ENCODE peak calls at places on chromosome 6, in nine cellular contexts. Z, Y, X, U, K, E, F, L and A are unnamed samples.

GRCh38 chr6:10976571-10976970 is 67.5 kb downstream of the ELOVL2 start:
- DNase-seq in Z (no peak), X (no peak), U (no peak), Y (no peak), L (no peak), K (no peak), F (no peak), E (no peak), A (no peak)

GRCh38 chr6:56684342-56685101 is 41.8 kb upstream of the DST start:
- DNase-seq in E (no peak), U (no peak), Y (no peak), X (no peak), Z (no peak), K (no peak), F (no peak), L (no peak), A (no peak)

GRCh38 chr6:46263709-46264091 is 92.9 kb upstream of the ENPP5 start:
- DNase-seq in Y (no peak), E (no peak), X (no peak), L (no peak), Z (no peak), F (peak; percentile 95), K (no peak), U (no peak), A (no peak)

GRCh38 chr6:152635949-152636674 is 1.1 kb downstream of the SYNE1 start:
- DNase-seq in X (no peak), U (peak; percentile 3), E (no peak), L (no peak), Y (peak; percentile 74), K (no peak), Z (no peak), F (peak; percentile 58), A (no peak)

GRCh38 chr6:107330190-107330589 is 129.2 kb downstream of the PDSS2 start:
- DNase-seq in Y (no peak), Z (no peak), U (no peak), E (no peak), L (no peak), K (peak; percentile 45), F (no peak), X (peak; percentile 12), A (no peak)

GRCh38 chr6:24004659-24005058 is 121.4 kb upstream of the NRSN1 start:
- DNase-seq in F (no peak), X (no peak), Y (no peak), K (no peak), Z (no peak), U (no peak), E (no peak), L (no peak), A (no peak)

GRCh38 chr6:41457303-41457670 is 88.9 kb upstream of the FOXP4 start:
- DNase-seq in U (no peak), L (no peak), F (no peak), X (no peak), Z (no peak), K (no peak), Y (no peak), E (no peak), A (no peak)

GRCh38 chr6:138211048-138211581 is 7.2 kb downstream of the PBOV1 start:
- DNase-seq in U (no peak), E (no peak), Y (no peak), F (no peak), K (no peak), X (no peak), L (no peak), Z (no peak), A (no peak)

GRCh38 chr6:166075925-166076324 is 91.7 kb downstream of the TBXT start:
- DNase-seq in F (no peak), L (no peak), Z (no peak), E (no peak), U (no peak), Y (peak; percentile 31), K (no peak), X (no peak), A (no peak)

GRCh38 chr6:87968435-87969278 is 79.0 kb upstream of the SPACA1 start:
- DNase-seq in Z (peak; percentile 2), F (peak; percentile 30), K (peak; percentile 20), E (peak; percentile 11), L (no peak), U (no peak), X (no peak), Y (no peak), A (peak; percentile 10)